ENCODE peak calls at places on chromosomes 2 and 18, in seven cellular contexts. F, D, U, G, H, P and J are unnamed samples.

GRCh38 chr2:191401287-191401686 is 156.1 kb downstream of the MYO1B start:
- DNase-seq in F (peak), D (no peak), G (no peak), U (no peak), H (no peak), P (no peak), J (no peak)

GRCh38 chr2:65277791-65278449 is 50.3 kb downstream of the ACTR2 start:
- DNase-seq in G (no peak), U (no peak), H (no peak), D (no peak), F (peak), P (no peak), J (no peak)

GRCh38 chr2:159285929-159286708 is at the start of gene WDSUB1:
- DNase-seq in G (peak), F (peak), D (no peak), P (peak), U (peak), H (no peak), J (peak)

GRCh38 chr2:170409164-170409535 is 231.2 kb downstream of the MYO3B start:
- DNase-seq in G (peak), F (peak), H (peak), P (peak), D (peak), U (no peak), J (peak)

GRCh38 chr2:96815326-96816126 is 542 bp upstream of the CNNM3 start:
- DNase-seq in G (no peak), H (no peak), U (peak), D (no peak), P (no peak), F (no peak), J (no peak)

GRCh38 chr2:43812005-43812404 is 26.6 kb downstream of the ABCG5 start:
- DNase-seq in F (no peak), P (no peak), D (no peak), U (no peak), H (no peak), G (no peak), J (no peak)

GRCh38 chr2:217092710-217093379 is 233.0 kb upstream of the TNP1 start:
- DNase-seq in U (no peak), P (no peak), F (no peak), G (no peak), H (no peak), D (no peak), J (no peak)

GRCh38 chr18:72941001-72941400 is 73.2 kb upstream of the NETO1 start:
- DNase-seq in F (peak), D (no peak), U (no peak), G (no peak), H (no peak), P (no peak), J (no peak)

GRCh38 chr2:143778981-143779380 is 649.8 kb downstream of the ARHGAP15 start:
- DNase-seq in H (no peak), D (no peak), U (no peak), G (no peak), F (no peak), P (no peak), J (no peak)

GRCh38 chr18:76496200-76496890 is 1.3 kb upstream of the ZNF516 start:
- DNase-seq in F (peak), P (peak), H (no peak), U (peak), G (peak), D (peak), J (peak)

GRCh38 chr2:84870306-84870705 is 10.6 kb downstream of the TRABD2A start:
- DNase-seq in G (no peak), U (no peak), H (no peak), F (no peak), D (no peak), P (peak), J (no peak)
- TF ChIP-seq CTCF in G (no peak), U (no peak), H (peak), F (no peak), D (no peak), P (no peak), J (no peak)

GRCh38 chr18:22108674-22109073 is 60.7 kb upstream of the GATA6 start:
- DNase-seq in D (no peak), G (no peak), P (no peak), U (no peak), H (peak), F (no peak), J (no peak)
- TF ChIP-seq CTCF in D (no peak), G (no peak), P (no peak), U (no peak), H (no peak), F (peak), J (no peak)

GRCh38 chr2:56132138-56132537 is 51.7 kb upstream of the CCDC85A start:
- DNase-seq in H (peak), G (no peak), U (no peak), P (peak), F (peak), D (no peak), J (no peak)
- TF ChIP-seq CTCF in H (peak), G (peak), U (no peak), P (peak), F (peak), D (no peak), J (peak)

DNA sequence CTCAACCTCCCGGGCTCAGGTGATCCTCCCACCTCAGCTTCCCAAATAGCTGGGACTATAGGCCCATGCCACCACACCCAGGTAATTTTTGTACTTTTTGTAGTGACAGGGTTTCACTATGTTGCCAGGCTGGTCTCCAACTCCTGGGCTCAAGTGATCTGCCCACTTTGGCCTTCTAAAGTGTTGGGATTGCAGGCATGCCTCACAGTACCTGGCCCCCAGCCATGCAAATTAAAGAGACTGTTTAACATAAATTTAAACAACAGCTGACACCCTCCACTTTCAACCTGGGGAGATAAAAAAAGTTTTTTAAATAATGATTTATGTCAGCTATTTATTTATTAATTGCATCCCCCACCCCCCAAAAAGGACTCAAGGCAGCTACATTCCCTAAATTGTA is 234.7 kb downstream of the CCDC178 start:
- DNase-seq in G (no peak), F (no peak), H (no peak), D (no peak), P (no peak), U (no peak), J (no peak)
- TF ChIP-seq CTCF in G (no peak), F (no peak), H (no peak), D (no peak), P (no peak), U (no peak), J (no peak)

GRCh38 chr2:228698963-228699362 is 517.5 kb upstream of the SPHKAP start:
- DNase-seq in P (no peak), G (no peak), D (no peak), H (no peak), F (no peak), U (no peak), J (no peak)

GRCh38 chr2:228699888-228700287 is 518.4 kb upstream of the SPHKAP start:
- DNase-seq in H (no peak), P (no peak), U (no peak), F (no peak), D (no peak), G (no peak), J (no peak)

GRCh38 chr2:228697456-228697855 is 516.0 kb upstream of the SPHKAP start:
- DNase-seq in H (no peak), P (no peak), F (no peak), D (no peak), G (no peak), U (no peak), J (no peak)

GRCh38 chr2:228700638-228701037 is 519.2 kb upstream of the SPHKAP start:
- DNase-seq in G (no peak), H (no peak), U (no peak), F (no peak), P (no peak), D (no peak), J (no peak)

DNA sequence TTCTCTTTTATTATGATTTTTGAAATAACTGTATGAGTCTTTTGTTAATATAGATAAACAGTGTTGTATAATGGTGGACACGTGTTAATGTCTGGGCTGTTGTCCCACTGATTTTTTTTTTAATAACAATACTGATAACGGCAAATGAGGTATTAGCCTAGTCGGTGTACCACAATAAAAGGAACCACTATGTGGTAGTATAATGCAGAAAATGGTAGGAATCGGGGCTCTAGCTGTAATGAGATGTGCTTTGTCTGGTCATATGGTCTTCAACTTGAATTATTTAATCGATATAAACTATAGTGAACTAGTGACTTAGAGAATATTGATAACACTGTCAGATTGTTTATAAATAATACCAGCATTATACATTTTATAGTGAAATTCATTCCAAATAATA is 517.9 kb upstream of the SPHKAP start:
- DNase-seq in U (no peak), G (no peak), F (no peak), D (no peak), H (no peak), P (no peak), J (no peak)
- TF ChIP-seq CTCF in U (no peak), G (no peak), F (peak), D (no peak), H (peak), P (no peak), J (no peak)

GRCh38 chr2:218398437-218399390 is 954 bp upstream of the CTDSP1 start:
- DNase-seq in H (peak), D (peak), F (peak), G (peak), P (peak), U (peak), J (peak)
- TF ChIP-seq CTCF in H (no peak), D (no peak), F (no peak), G (no peak), P (no peak), U (no peak), J (peak)

DNA sequence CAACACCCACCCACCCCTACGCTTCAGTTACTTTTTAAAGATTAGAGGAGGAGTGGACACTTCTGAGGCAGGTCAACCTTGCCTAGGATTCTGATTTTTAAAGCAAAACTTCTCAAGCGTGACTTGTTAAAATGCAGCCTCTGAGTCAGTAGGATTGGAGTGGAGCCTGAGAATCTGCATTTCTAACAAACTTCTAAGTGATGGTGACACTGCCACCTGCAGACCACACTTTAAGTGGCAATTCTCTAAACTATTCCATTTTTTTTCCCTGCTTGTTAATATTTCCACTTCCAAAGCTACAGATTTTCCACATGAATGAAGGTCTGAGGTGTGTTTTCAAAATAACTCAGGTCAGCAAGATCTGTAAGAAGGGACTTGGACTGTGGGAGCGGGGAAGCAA is 171.1 kb upstream of the CCDC150 start:
- DNase-seq in P (no peak), U (no peak), D (no peak), H (peak), G (no peak), F (no peak), J (no peak)
- TF ChIP-seq CTCF in P (no peak), U (no peak), D (no peak), H (peak), G (no peak), F (no peak), J (no peak)

DNA sequence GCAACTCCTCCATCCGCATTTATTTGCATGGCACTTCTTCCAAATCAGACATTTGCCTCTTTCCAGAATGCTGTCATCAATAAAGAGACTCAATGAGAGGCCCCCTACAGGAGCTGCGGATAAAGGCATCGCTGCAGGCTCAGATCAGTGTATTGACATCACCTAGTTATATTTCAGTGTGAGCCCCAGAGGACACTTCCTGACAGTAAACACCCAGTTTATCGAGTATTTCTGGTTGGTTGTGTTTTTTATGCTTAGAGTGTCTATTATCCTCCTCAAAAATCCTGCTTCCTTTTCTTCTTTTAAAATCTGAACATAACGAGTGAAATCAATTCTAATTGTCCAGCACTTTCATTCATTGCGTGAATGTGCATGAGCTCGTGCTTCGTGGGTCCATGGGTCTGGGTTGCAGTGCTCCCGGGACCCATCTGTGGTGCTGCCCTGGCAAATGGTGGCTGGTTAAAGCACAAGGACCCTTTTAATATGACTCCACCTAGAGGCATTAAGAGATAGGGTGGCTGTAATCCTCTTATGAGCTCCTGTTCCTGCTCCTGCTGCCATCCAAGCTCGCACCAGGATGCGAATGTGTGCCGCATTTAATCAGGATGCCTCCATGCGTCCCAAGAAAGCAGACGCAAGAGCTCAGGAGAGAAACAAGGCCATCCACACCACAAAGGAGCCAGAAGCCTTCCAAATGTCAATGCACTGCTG is 38.9 kb downstream of the NRP2 start:
- DNase-seq in F (no peak), P (no peak), D (no peak), H (no peak), U (no peak), G (no peak), J (no peak)
- TF ChIP-seq CTCF in F (peak), P (peak), D (no peak), H (peak), U (no peak), G (peak), J (peak)